ENCODE peak calls at places on chromosomes 16 and 17, in four cellular contexts. U, T, D and O are unnamed samples.

GRCh38 chr17:46847204-46848191 is 3.9 kb upstream of the WNT9B start:
- DNase-seq in T (no peak), U (no peak), D (no peak), O (no peak)

GRCh38 chr17:50184611-50185398 is 16.6 kb downstream of the COL1A1 start:
- DNase-seq in D (no peak), T (peak), U (no peak), O (no peak)

GRCh38 chr17:72407336-72408121 is 286.7 kb downstream of the SOX9 start:
- DNase-seq in T (peak), U (peak), D (peak), O (peak)

GRCh38 chr17:48611681-48612455 is 1.1 kb upstream of the HOXB7 start:
- DNase-seq in T (no peak), D (no peak), U (peak), O (no peak)

GRCh38 chr17:72590382-72590781 is 469.6 kb downstream of the SOX9 start:
- DNase-seq in T (peak), U (no peak), D (no peak), O (no peak)

GRCh38 chr16:48384305-48384981 is 770 bp downstream of the SIAH1 start:
- DNase-seq in U (peak), D (peak), T (no peak), O (peak)

GRCh38 chr17:79844869-79845600 is 5.8 kb upstream of the CBX4 start:
- DNase-seq in D (peak), U (peak), T (no peak), O (no peak)

GRCh38 chr16:854808-855410 is 54.4 kb upstream of the GNG13 start:
- DNase-seq in D (no peak), U (no peak), T (no peak), O (no peak)

GRCh38 chr17:66445229-66445628 is 142.8 kb downstream of the PRKCA start:
- DNase-seq in T (no peak), U (no peak), D (no peak), O (no peak)

GRCh38 chr16:55389426-55390073 is 65.5 kb downstream of the IRX6 start:
- DNase-seq in D (no peak), U (no peak), T (peak), O (peak)

GRCh38 chr17:28249706-28250105 is 69.3 kb upstream of the TMEM97 start:
- DNase-seq in T (no peak), D (no peak), U (no peak), O (no peak)

GRCh38 chr17:64345691-64346376 is 44.8 kb downstream of the PECAM1 start:
- DNase-seq in T (no peak), D (no peak), U (no peak), O (no peak)

GRCh38 chr17:4901648-4902344 is 1.1 kb downstream of the CHRNE start:
- DNase-seq in T (no peak), D (peak), U (no peak), O (no peak)

GRCh38 chr17:79478051-79478461 is 132.8 kb downstream of the RBFOX3 start:
- DNase-seq in T (no peak), D (no peak), U (no peak), O (no peak)

GRCh38 chr17:16351831-16352230 is 1.4 kb downstream of the CENPV start:
- DNase-seq in D (no peak), T (peak), U (no peak), O (no peak)

GRCh38 chr16:56424404-56424765 is 960 bp downstream of the AMFR start:
- DNase-seq in T (no peak), U (no peak), D (no peak), O (no peak)

GRCh38 chr17:20992987-20993862 is 49.6 kb downstream of the USP22 start:
- DNase-seq in U (peak), D (peak), T (peak), O (peak)

GRCh38 chr17:47298712-47299111 is 25.0 kb upstream of the EFCAB13 start:
- DNase-seq in D (no peak), U (no peak), T (no peak), O (no peak)

GRCh38 chr17:83006515-83007455 is 72.6 kb upstream of the METRNL start:
- DNase-seq in T (no peak), D (no peak), U (no peak), O (no peak)

GRCh38 chr17:68675723-68676122 is 74.6 kb upstream of the FAM20A start:
- DNase-seq in U (no peak), D (no peak), T (no peak), O (no peak)

GRCh38 chr16:23948949-23949392 is 113.2 kb downstream of the PRKCB start:
- DNase-seq in D (no peak), U (no peak), T (no peak), O (peak)

GRCh38 chr16:4313563-4314531 is 2.0 kb upstream of the GLIS2 start:
- DNase-seq in T (no peak), D (no peak), U (no peak), O (no peak)

GRCh38 chr16:19094542-19095365 is 19.0 kb upstream of the ITPRIPL2 start:
- DNase-seq in U (peak), T (peak), D (no peak), O (no peak)

GRCh38 chr17:7383742-7384488 is 3.0 kb downstream of the TNK1 start:
- DNase-seq in D (no peak), T (no peak), U (peak), O (peak)

GRCh38 chr17:72684405-72685020 is 408.0 kb downstream of the SLC39A11 start:
- DNase-seq in U (no peak), T (no peak), D (no peak), O (no peak)

GRCh38 chr17:76540381-76541300 is 797 bp downstream of the PRCD start:
- DNase-seq in D (peak), U (peak), T (peak), O (peak)

GRCh38 chr16:54075446-54075845 is 211.1 kb downstream of the IRX3 start:
- DNase-seq in U (no peak), D (no peak), T (no peak), O (no peak)

GRCh38 chr16:10180771-10181163 is 1.5 kb downstream of the GRIN2A start:
- DNase-seq in U (no peak), T (no peak), D (peak), O (no peak)

GRCh38 chr17:51585514-51586104 is 325.3 kb downstream of the UTP18 start:
- DNase-seq in T (peak), U (no peak), D (no peak), O (no peak)

GRCh38 chr16:17469011-17469741 is 1.6 kb downstream of the XYLT1 start:
- DNase-seq in D (no peak), T (no peak), U (peak), O (no peak)

GRCh38 chr16:85557976-85558589 is 55.0 kb upstream of the GSE1 start:
- DNase-seq in T (peak), D (no peak), U (peak), O (peak)

GRCh38 chr16:70556063-70556462 is 32.4 kb downstream of the SF3B3 start:
- DNase-seq in D (no peak), U (no peak), T (no peak), O (no peak)

GRCh38 chr16:73163238-73163795 is 115.4 kb upstream of the ZFHX3 start:
- DNase-seq in D (no peak), U (no peak), T (no peak), O (no peak)

GRCh38 chr17:53353919-53354351 is 468.8 kb upstream of the KIF2B start:
- DNase-seq in U (no peak), D (peak), T (no peak), O (peak)

GRCh38 chr17:8079291-8080207 is 8.0 kb downstream of the ALOX12B start:
- DNase-seq in T (peak), D (peak), U (peak), O (peak)